ENCODE peak calls at places on chromosome 18, in six cellular contexts. One of them, this sample, is unnamed.
A peak's percentile ranks its signal among the peaks of the same experiment; 100 is the strongest.

GRCh38 chr18:76565238-76566173 is 70.5 kb upstream of the ZNF516 start:
- DNase-seq in activated CD8-positive, alpha-beta memory T cell treated with anti-CD3 and anti-CD28 coated beads, Interleukin-2, amount 50 U/mL, for 4 hours: no peak
- DNase-seq in mesendoderm: peak; percentile 82
- DNase-seq in posterior cingulate gyrus: no peak
- DNase-seq in hippocampal formation: peak; percentile 11
- DNase-seq in GM12878: no peak
- DNase-seq in this sample: no peak

GRCh38 chr18:53944721-53945120 is 279.7 kb downstream of the MBD2 start:
- DNase-seq in hippocampal formation: no peak
- DNase-seq in posterior cingulate gyrus: no peak
- DNase-seq in activated CD8-positive, alpha-beta memory T cell treated with anti-CD3 and anti-CD28 coated beads, Interleukin-2, amount 50 U/mL, for 4 hours: no peak
- DNase-seq in GM12878: no peak
- DNase-seq in mesendoderm: peak; percentile 73
- DNase-seq in this sample: no peak

GRCh38 chr18:334575-335132 is 66.8 kb upstream of the THOC1 start:
- DNase-seq in GM12878: no peak
- DNase-seq in mesendoderm: no peak
- DNase-seq in activated CD8-positive, alpha-beta memory T cell treated with anti-CD3 and anti-CD28 coated beads, Interleukin-2, amount 50 U/mL, for 4 hours: no peak
- DNase-seq in hippocampal formation: no peak
- DNase-seq in posterior cingulate gyrus: no peak
- DNase-seq in this sample: no peak

GRCh38 chr18:57002627-57003026 is 144.3 kb upstream of the BOD1L2 start:
- DNase-seq in hippocampal formation: no peak
- DNase-seq in activated CD8-positive, alpha-beta memory T cell treated with anti-CD3 and anti-CD28 coated beads, Interleukin-2, amount 50 U/mL, for 4 hours: no peak
- DNase-seq in GM12878: no peak
- DNase-seq in mesendoderm: no peak
- DNase-seq in posterior cingulate gyrus: no peak
- DNase-seq in this sample: no peak

GRCh38 chr18:52451252-52451651 is 111.3 kb downstream of the DCC start:
- DNase-seq in posterior cingulate gyrus: no peak
- DNase-seq in GM12878: no peak
- DNase-seq in activated CD8-positive, alpha-beta memory T cell treated with anti-CD3 and anti-CD28 coated beads, Interleukin-2, amount 50 U/mL, for 4 hours: no peak
- DNase-seq in hippocampal formation: no peak
- DNase-seq in mesendoderm: peak; percentile 37
- DNase-seq in this sample: no peak

GRCh38 chr18:34222396-34223163 is 2.1 kb downstream of the NOL4 start:
- DNase-seq in activated CD8-positive, alpha-beta memory T cell treated with anti-CD3 and anti-CD28 coated beads, Interleukin-2, amount 50 U/mL, for 4 hours: no peak
- DNase-seq in hippocampal formation: peak; percentile 50
- DNase-seq in mesendoderm: peak; percentile 82
- DNase-seq in posterior cingulate gyrus: peak; percentile 88
- DNase-seq in GM12878: no peak
- DNase-seq in this sample: no peak

GRCh38 chr18:22542400-22542835 is 124.7 kb upstream of the CTAGE1 start:
- DNase-seq in activated CD8-positive, alpha-beta memory T cell treated with anti-CD3 and anti-CD28 coated beads, Interleukin-2, amount 50 U/mL, for 4 hours: no peak
- DNase-seq in hippocampal formation: no peak
- DNase-seq in mesendoderm: no peak
- DNase-seq in posterior cingulate gyrus: no peak
- DNase-seq in GM12878: no peak
- DNase-seq in this sample: no peak

GRCh38 chr18:11849845-11850747 is 1.1 kb upstream of the CHMP1B start:
- DNase-seq in posterior cingulate gyrus: peak; percentile 90
- DNase-seq in mesendoderm: peak; percentile 59
- DNase-seq in hippocampal formation: peak; percentile 46
- DNase-seq in GM12878: no peak
- DNase-seq in activated CD8-positive, alpha-beta memory T cell treated with anti-CD3 and anti-CD28 coated beads, Interleukin-2, amount 50 U/mL, for 4 hours: peak; percentile 46
- DNase-seq in this sample: peak; percentile 62

GRCh38 chr18:600107-600506 is 3.3 kb downstream of the CLUL1 start:
- DNase-seq in hippocampal formation: no peak
- DNase-seq in mesendoderm: no peak
- DNase-seq in GM12878: no peak
- DNase-seq in activated CD8-positive, alpha-beta memory T cell treated with anti-CD3 and anti-CD28 coated beads, Interleukin-2, amount 50 U/mL, for 4 hours: no peak
- DNase-seq in posterior cingulate gyrus: no peak
- DNase-seq in this sample: no peak

GRCh38 chr18:9737814-9738160 is 29.7 kb downstream of the RAB31 start:
- DNase-seq in hippocampal formation: peak; percentile 47
- DNase-seq in GM12878: no peak
- DNase-seq in mesendoderm: no peak
- DNase-seq in posterior cingulate gyrus: peak; percentile 94
- DNase-seq in activated CD8-positive, alpha-beta memory T cell treated with anti-CD3 and anti-CD28 coated beads, Interleukin-2, amount 50 U/mL, for 4 hours: no peak
- DNase-seq in this sample: no peak

GRCh38 chr18:79798999-79799370 is 1.2 kb downstream of the KCNG2 start:
- DNase-seq in hippocampal formation: no peak
- DNase-seq in GM12878: no peak
- DNase-seq in activated CD8-positive, alpha-beta memory T cell treated with anti-CD3 and anti-CD28 coated beads, Interleukin-2, amount 50 U/mL, for 4 hours: no peak
- DNase-seq in posterior cingulate gyrus: peak; percentile 65
- DNase-seq in mesendoderm: no peak
- DNase-seq in this sample: no peak

GRCh38 chr18:43877922-43878321 is 600.6 kb upstream of the SYT4 start:
- DNase-seq in GM12878: no peak
- DNase-seq in mesendoderm: no peak
- DNase-seq in activated CD8-positive, alpha-beta memory T cell treated with anti-CD3 and anti-CD28 coated beads, Interleukin-2, amount 50 U/mL, for 4 hours: no peak
- DNase-seq in posterior cingulate gyrus: no peak
- DNase-seq in hippocampal formation: no peak
- DNase-seq in this sample: no peak

GRCh38 chr18:68797901-68798300 is at the start of gene CCDC102B:
- DNase-seq in GM12878: no peak
- DNase-seq in mesendoderm: no peak
- DNase-seq in posterior cingulate gyrus: no peak
- DNase-seq in hippocampal formation: no peak
- DNase-seq in activated CD8-positive, alpha-beta memory T cell treated with anti-CD3 and anti-CD28 coated beads, Interleukin-2, amount 50 U/mL, for 4 hours: no peak
- DNase-seq in this sample: no peak

GRCh38 chr18:21486905-21487437 is 113.5 kb downstream of the ESCO1 start:
- DNase-seq in hippocampal formation: no peak
- DNase-seq in GM12878: no peak
- DNase-seq in activated CD8-positive, alpha-beta memory T cell treated with anti-CD3 and anti-CD28 coated beads, Interleukin-2, amount 50 U/mL, for 4 hours: no peak
- DNase-seq in mesendoderm: no peak
- DNase-seq in posterior cingulate gyrus: no peak
- DNase-seq in this sample: no peak

GRCh38 chr18:60895181-60895580 is 438.0 kb upstream of the CDH20 start:
- DNase-seq in posterior cingulate gyrus: no peak
- DNase-seq in activated CD8-positive, alpha-beta memory T cell treated with anti-CD3 and anti-CD28 coated beads, Interleukin-2, amount 50 U/mL, for 4 hours: no peak
- DNase-seq in hippocampal formation: no peak
- DNase-seq in GM12878: no peak
- DNase-seq in mesendoderm: no peak
- DNase-seq in this sample: no peak

GRCh38 chr18:58313491-58314032 is 269.5 kb downstream of the NEDD4L start:
- DNase-seq in posterior cingulate gyrus: no peak
- DNase-seq in activated CD8-positive, alpha-beta memory T cell treated with anti-CD3 and anti-CD28 coated beads, Interleukin-2, amount 50 U/mL, for 4 hours: no peak
- DNase-seq in mesendoderm: no peak
- DNase-seq in GM12878: no peak
- DNase-seq in hippocampal formation: no peak
- DNase-seq in this sample: no peak

GRCh38 chr18:35121531-35121930 is 80.3 kb downstream of the MAPRE2 start:
- DNase-seq in activated CD8-positive, alpha-beta memory T cell treated with anti-CD3 and anti-CD28 coated beads, Interleukin-2, amount 50 U/mL, for 4 hours: no peak
- DNase-seq in GM12878: no peak
- DNase-seq in posterior cingulate gyrus: no peak
- DNase-seq in hippocampal formation: no peak
- DNase-seq in mesendoderm: no peak
- DNase-seq in this sample: no peak

GRCh38 chr18:24319757-24320156 is 77.9 kb downstream of the OSBPL1A start:
- DNase-seq in GM12878: no peak
- DNase-seq in activated CD8-positive, alpha-beta memory T cell treated with anti-CD3 and anti-CD28 coated beads, Interleukin-2, amount 50 U/mL, for 4 hours: no peak
- DNase-seq in hippocampal formation: no peak
- DNase-seq in posterior cingulate gyrus: no peak
- DNase-seq in mesendoderm: no peak
- DNase-seq in this sample: no peak

GRCh38 chr18:79577451-79578395 is 101.9 kb upstream of the CTDP1 start:
- DNase-seq in posterior cingulate gyrus: peak; percentile 82
- DNase-seq in hippocampal formation: no peak
- DNase-seq in mesendoderm: no peak
- DNase-seq in GM12878: no peak
- DNase-seq in activated CD8-positive, alpha-beta memory T cell treated with anti-CD3 and anti-CD28 coated beads, Interleukin-2, amount 50 U/mL, for 4 hours: peak; percentile 17
- DNase-seq in this sample: peak; percentile 58

GRCh38 chr18:8792688-8793316 is 87.4 kb downstream of the MTCL1 start:
- DNase-seq in GM12878: no peak
- DNase-seq in activated CD8-positive, alpha-beta memory T cell treated with anti-CD3 and anti-CD28 coated beads, Interleukin-2, amount 50 U/mL, for 4 hours: no peak
- DNase-seq in hippocampal formation: no peak
- DNase-seq in mesendoderm: no peak
- DNase-seq in posterior cingulate gyrus: no peak
- DNase-seq in this sample: no peak

GRCh38 chr18:66638856-66639621 is 35.1 kb upstream of the CDH19 start:
- DNase-seq in mesendoderm: no peak
- DNase-seq in GM12878: no peak
- DNase-seq in activated CD8-positive, alpha-beta memory T cell treated with anti-CD3 and anti-CD28 coated beads, Interleukin-2, amount 50 U/mL, for 4 hours: no peak
- DNase-seq in hippocampal formation: no peak
- DNase-seq in posterior cingulate gyrus: no peak
- DNase-seq in this sample: no peak

GRCh38 chr18:76588591-76589303 is 93.7 kb upstream of the ZNF516 start:
- DNase-seq in activated CD8-positive, alpha-beta memory T cell treated with anti-CD3 and anti-CD28 coated beads, Interleukin-2, amount 50 U/mL, for 4 hours: no peak
- DNase-seq in GM12878: no peak
- DNase-seq in hippocampal formation: no peak
- DNase-seq in mesendoderm: no peak
- DNase-seq in posterior cingulate gyrus: peak; percentile 46
- DNase-seq in this sample: no peak

GRCh38 chr18:32771871-32772499 is 838 bp downstream of the KLHL14 start:
- DNase-seq in GM12878: no peak
- DNase-seq in mesendoderm: peak; percentile 52
- DNase-seq in hippocampal formation: no peak
- DNase-seq in posterior cingulate gyrus: peak; percentile 80
- DNase-seq in activated CD8-positive, alpha-beta memory T cell treated with anti-CD3 and anti-CD28 coated beads, Interleukin-2, amount 50 U/mL, for 4 hours: no peak
- DNase-seq in this sample: no peak